ENCODE peak calls at places on chromosomes 3 and 15, in nine cellular contexts. Q is keratinocyte, W is tibial nerve, X is esophagus muscularis mucosa, B is heart right ventricle, R is left ventricle myocardium inferior, Z is uterus, A is heart left ventricle, V is psoas muscle. P is an unnamed sample. For H3K4me1, the result is how much of the 10 kb centered on the place peaks cover.

GRCh38 chr15:52111517-52112202 is 915 bp downstream of the BCL2L10 start:
- DNase-seq in Q (no peak), W (no peak), X (no peak), B (no peak), R (no peak), Z (no peak), A (no peak), V (no peak), P (no peak)

GRCh38 chr15:27985099-27985498 is 114.0 kb downstream of the OCA2 start:
- DNase-seq in Q (no peak), W (no peak), X (peak), B (no peak), R (no peak), Z (no peak), A (no peak), V (no peak), P (no peak)

GRCh38 chr3:112327371-112327951 is 5.5 kb upstream of the CD200 start:
- DNase-seq in Q (peak), W (peak), X (no peak), B (no peak), R (no peak), Z (peak), A (no peak), V (no peak), P (no peak)

GRCh38 chr3:47612178-47612577 is 33.5 kb upstream of the CSPG5 start:
- DNase-seq in Q (no peak), W (no peak), X (no peak), B (no peak), R (no peak), Z (no peak), A (no peak), V (no peak), P (no peak)

GRCh38 chr3:186277268-186277909 is 84.6 kb downstream of the DGKG start:
- DNase-seq in Q (peak), W (peak), X (no peak), B (no peak), R (no peak), Z (no peak), A (no peak), V (no peak), P (no peak)

GRCh38 chr3:140386357-140387100 is 291.3 kb upstream of the TRIM42 start:
- DNase-seq in Q (no peak), W (no peak), X (peak), B (no peak), R (no peak), Z (peak), A (no peak), V (no peak), P (no peak)

GRCh38 chr3:63343674-63344073 is 65.6 kb downstream of the SYNPR start:
- DNase-seq in Q (peak), W (peak), X (no peak), B (peak), R (peak), Z (peak), A (peak), V (peak), P (peak)

GRCh38 chr15:46304320-46304719 is 669.5 kb downstream of the SQOR start:
- DNase-seq in Q (no peak), W (no peak), X (no peak), B (no peak), R (no peak), Z (no peak), A (no peak), V (no peak), P (no peak)

GRCh38 chr3:46301122-46301835 is 52.6 kb upstream of the CCR2 start:
- DNase-seq in Q (no peak), W (no peak), X (no peak), B (no peak), R (no peak), Z (no peak), A (no peak), V (no peak), P (no peak)

GRCh38 chr3:46299608-46300460 is 54.1 kb upstream of the CCR2 start:
- DNase-seq in Q (no peak), W (no peak), X (no peak), B (no peak), R (no peak), Z (no peak), A (no peak), V (no peak), P (no peak)

GRCh38 chr3:46297658-46298423 is 55.6 kb downstream of the CCR3 start:
- DNase-seq in Q (peak), W (no peak), X (no peak), B (no peak), R (no peak), Z (no peak), A (no peak), V (no peak), P (no peak)

GRCh38 chr3:46298871-46299607 is 54.9 kb upstream of the CCR2 start:
- DNase-seq in Q (no peak), W (no peak), X (no peak), B (no peak), R (no peak), Z (no peak), A (no peak), V (no peak), P (no peak)

GRCh38 chr3:46300461-46300789 is 53.5 kb upstream of the CCR2 start:
- DNase-seq in Q (no peak), W (no peak), X (no peak), B (no peak), R (no peak), Z (no peak), A (no peak), V (no peak), P (no peak)
- H3K27ac ChIP-seq in Q (no peak), W (no peak), X (no peak), B (no peak), R (peak), Z (no peak), A (no peak), V (no peak), P (peak)

GRCh38 chr3:49403891-49404290 is 7.9 kb downstream of the RHOA start:
- DNase-seq in Q (no peak), W (no peak), X (no peak), B (no peak), R (no peak), Z (no peak), A (no peak), V (no peak), P (no peak)
- H3K4me1 ChIP-seq in Q (under half), W (under half), X (half or more), B (under half), R (half or more), Z (under half), A (under half), V (half or more), P (under half)

DNA sequence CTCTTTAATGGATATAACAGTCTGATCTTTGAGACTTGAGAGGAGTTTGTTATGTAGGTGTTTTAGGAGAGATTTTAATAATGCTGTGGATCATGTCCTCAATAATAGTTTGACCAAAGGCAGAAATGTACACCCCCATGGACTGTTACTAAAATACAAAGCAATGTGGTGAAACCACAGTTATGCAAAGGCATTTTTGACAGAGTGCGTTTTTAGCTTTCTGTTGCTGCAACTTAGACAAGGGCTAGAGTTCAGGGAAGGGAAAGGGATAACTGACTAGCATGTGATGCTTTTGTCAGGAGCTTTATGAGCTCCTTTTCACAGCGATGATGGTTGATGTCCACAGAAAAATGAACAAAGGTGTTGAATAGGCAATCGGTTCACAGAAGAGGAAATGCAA is 3.6 kb upstream of the STARD5 start:
- DNase-seq in Q (no peak), W (no peak), X (no peak), B (no peak), R (no peak), Z (no peak), A (no peak), V (no peak), P (no peak)
- H3K4me3 ChIP-seq in Q (no peak), W (no peak), X (no peak), B (no peak), R (no peak), Z (no peak), A (no peak), V (no peak), P (no peak)

DNA sequence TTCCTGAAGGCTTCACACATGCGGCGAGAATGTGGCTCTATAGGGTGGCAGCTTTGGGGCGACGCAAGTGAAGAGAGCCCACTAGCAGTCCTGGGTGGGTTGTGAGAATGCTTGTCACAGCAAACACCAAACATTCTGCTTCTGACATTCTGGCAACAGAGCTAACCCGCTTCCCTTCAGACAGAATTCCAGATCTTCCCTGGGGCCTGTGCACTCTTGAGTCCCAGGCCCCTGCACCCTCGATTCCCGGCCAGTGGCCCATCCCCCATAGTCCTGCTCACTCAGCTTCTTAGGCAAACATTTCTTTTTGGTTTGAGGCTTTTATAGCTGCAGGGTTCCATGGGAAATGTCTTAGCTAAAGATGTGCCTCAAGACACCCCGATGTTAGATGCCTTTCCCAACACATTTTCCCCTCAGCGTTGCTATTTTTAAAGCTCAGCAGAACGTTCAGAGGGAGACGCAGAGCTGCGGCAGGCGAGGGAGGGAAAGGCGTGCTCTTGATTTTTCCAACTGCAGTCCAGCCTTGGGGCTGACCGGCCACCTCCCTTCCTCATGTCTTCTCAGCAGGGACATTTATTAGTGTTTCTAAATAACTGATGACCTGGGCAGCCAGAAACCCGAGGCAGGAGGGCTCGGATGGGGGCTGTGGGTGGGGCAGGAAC is 35.2 kb downstream of the ABTB1 start:
- DNase-seq in Q (no peak), W (no peak), X (no peak), B (no peak), R (no peak), Z (peak), A (peak), V (no peak), P (no peak)
- H3K27ac ChIP-seq in Q (no peak), W (peak), X (peak), B (peak), R (peak), Z (peak), A (peak), V (peak), P (peak)

GRCh38 chr15:40790723-40791122 is 16.2 kb upstream of the ZFYVE19 start:
- DNase-seq in Q (no peak), W (no peak), X (no peak), B (no peak), R (no peak), Z (no peak), A (no peak), V (no peak), P (no peak)

GRCh38 chr15:40789999-40790398 is 16.9 kb upstream of the ZFYVE19 start:
- DNase-seq in Q (no peak), W (no peak), X (no peak), B (no peak), R (no peak), Z (no peak), A (no peak), V (no peak), P (no peak)

GRCh38 chr15:40795019-40795418 is 11.9 kb upstream of the ZFYVE19 start:
- DNase-seq in Q (no peak), W (no peak), X (no peak), B (no peak), R (no peak), Z (no peak), A (no peak), V (no peak), P (no peak)

GRCh38 chr15:40793216-40793989 is 13.5 kb upstream of the ZFYVE19 start:
- DNase-seq in Q (no peak), W (no peak), X (no peak), B (no peak), R (no peak), Z (no peak), A (no peak), V (peak), P (no peak)

GRCh38 chr15:40792394-40792793 is 14.5 kb upstream of the ZFYVE19 start:
- DNase-seq in Q (no peak), W (no peak), X (no peak), B (no peak), R (no peak), Z (no peak), A (no peak), V (no peak), P (no peak)
- H3K4me1 ChIP-seq in Q (under half), W (under half), X (under half), B (under half), R (under half), Z (under half), A (under half), V (under half), P (under half)

DNA sequence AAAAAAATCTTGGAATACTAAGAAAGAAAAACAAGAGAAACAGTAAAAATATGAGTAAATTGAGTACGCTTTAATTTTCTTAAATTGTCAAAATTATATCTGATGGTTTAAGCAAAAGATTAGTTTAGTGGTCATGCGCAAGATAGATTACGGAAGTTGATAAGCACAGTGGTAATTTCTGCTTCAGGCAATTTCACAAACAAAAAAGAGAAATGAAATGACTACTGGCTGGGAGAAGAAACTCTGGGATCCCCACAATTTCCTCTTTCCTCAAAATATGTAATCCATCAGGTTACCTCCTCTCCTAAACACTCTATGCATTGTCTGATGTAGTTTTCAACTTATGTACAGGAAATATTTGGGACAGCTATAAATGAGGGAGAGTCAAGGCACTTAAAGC is 9.0 kb downstream of the MYD88 start:
- DNase-seq in Q (no peak), W (no peak), X (no peak), B (no peak), R (no peak), Z (no peak), A (no peak), V (no peak), P (no peak)
- H3K4me3 ChIP-seq in Q (no peak), W (no peak), X (no peak), B (no peak), R (no peak), Z (no peak), A (no peak), V (no peak), P (no peak)